ENCODE peak calls at places on chromosomes 13 and 19, in nine cellular contexts. One of them, this sample, is unnamed.

GRCh38 chr13:110306340-110306959 is 507 bp downstream of the COL4A1 start:
- DNase-seq in stimulated activated CD8-positive, alpha-beta memory T cell treated with anti-CD3 and anti-CD28 coated beads, Interleukin-15, amount 100 ng/mL, for 24 hours: no peak
- DNase-seq in dorsolateral prefrontal cortex: no peak
- DNase-seq in NCI-H345: no peak
- DNase-seq in GM12878: no peak
- DNase-seq in GDM1: no peak
- DNase-seq in non-pigmented ciliary epithelial cell: no peak
- DNase-seq in amniotic epithelial cell: peak; percentile 48
- DNase-seq in Calu3: no peak
- DNase-seq in this sample: peak; percentile 61

GRCh38 chr13:60169239-60170031 is 5.7 kb upstream of the DIAPH3 start:
- DNase-seq in stimulated activated CD8-positive, alpha-beta memory T cell treated with anti-CD3 and anti-CD28 coated beads, Interleukin-15, amount 100 ng/mL, for 24 hours: no peak
- DNase-seq in dorsolateral prefrontal cortex: no peak
- DNase-seq in NCI-H345: no peak
- DNase-seq in GM12878: no peak
- DNase-seq in GDM1: no peak
- DNase-seq in non-pigmented ciliary epithelial cell: no peak
- DNase-seq in amniotic epithelial cell: no peak
- DNase-seq in Calu3: no peak
- DNase-seq in this sample: no peak

GRCh38 chr13:46179576-46180368 is 2.2 kb downstream of the LCP1 start:
- DNase-seq in stimulated activated CD8-positive, alpha-beta memory T cell treated with anti-CD3 and anti-CD28 coated beads, Interleukin-15, amount 100 ng/mL, for 24 hours: peak; percentile 42
- DNase-seq in dorsolateral prefrontal cortex: no peak
- DNase-seq in NCI-H345: no peak
- DNase-seq in GM12878: no peak
- DNase-seq in GDM1: peak; percentile 88
- DNase-seq in non-pigmented ciliary epithelial cell: no peak
- DNase-seq in amniotic epithelial cell: no peak
- DNase-seq in Calu3: no peak
- DNase-seq in this sample: no peak

GRCh38 chr19:11204943-11205349 is 7.6 kb upstream of the KANK2 start:
- DNase-seq in stimulated activated CD8-positive, alpha-beta memory T cell treated with anti-CD3 and anti-CD28 coated beads, Interleukin-15, amount 100 ng/mL, for 24 hours: no peak
- DNase-seq in dorsolateral prefrontal cortex: no peak
- DNase-seq in NCI-H345: no peak
- DNase-seq in GM12878: peak; percentile 26
- DNase-seq in GDM1: peak; percentile 30
- DNase-seq in non-pigmented ciliary epithelial cell: no peak
- DNase-seq in amniotic epithelial cell: no peak
- DNase-seq in Calu3: no peak
- DNase-seq in this sample: no peak

GRCh38 chr13:46170687-46171086 is 11.3 kb downstream of the LCP1 start:
- DNase-seq in stimulated activated CD8-positive, alpha-beta memory T cell treated with anti-CD3 and anti-CD28 coated beads, Interleukin-15, amount 100 ng/mL, for 24 hours: no peak
- DNase-seq in dorsolateral prefrontal cortex: no peak
- DNase-seq in NCI-H345: no peak
- DNase-seq in GM12878: no peak
- DNase-seq in GDM1: no peak
- DNase-seq in non-pigmented ciliary epithelial cell: no peak
- DNase-seq in amniotic epithelial cell: peak; percentile 18
- DNase-seq in Calu3: no peak
- DNase-seq in this sample: no peak

GRCh38 chr13:48233097-48233885 is at the start of gene ITM2B:
- DNase-seq in stimulated activated CD8-positive, alpha-beta memory T cell treated with anti-CD3 and anti-CD28 coated beads, Interleukin-15, amount 100 ng/mL, for 24 hours: peak; percentile 24
- DNase-seq in dorsolateral prefrontal cortex: peak; percentile 85
- DNase-seq in NCI-H345: peak; percentile 64
- DNase-seq in GM12878: no peak
- DNase-seq in GDM1: peak; percentile 74
- DNase-seq in non-pigmented ciliary epithelial cell: no peak
- DNase-seq in amniotic epithelial cell: peak; percentile 63
- DNase-seq in Calu3: peak; percentile 54
- DNase-seq in this sample: peak; percentile 71

GRCh38 chr13:79541426-79542049 is 60.6 kb downstream of the NDFIP2 start:
- DNase-seq in stimulated activated CD8-positive, alpha-beta memory T cell treated with anti-CD3 and anti-CD28 coated beads, Interleukin-15, amount 100 ng/mL, for 24 hours: no peak
- DNase-seq in dorsolateral prefrontal cortex: no peak
- DNase-seq in NCI-H345: peak; percentile 48
- DNase-seq in GM12878: peak; percentile 49
- DNase-seq in GDM1: no peak
- DNase-seq in non-pigmented ciliary epithelial cell: no peak
- DNase-seq in amniotic epithelial cell: peak; percentile 64
- DNase-seq in Calu3: peak; percentile 0
- DNase-seq in this sample: peak; percentile 67

GRCh38 chr13:58583961-58584360 is 952.4 kb downstream of the PCDH17 start:
- DNase-seq in stimulated activated CD8-positive, alpha-beta memory T cell treated with anti-CD3 and anti-CD28 coated beads, Interleukin-15, amount 100 ng/mL, for 24 hours: no peak
- DNase-seq in dorsolateral prefrontal cortex: no peak
- DNase-seq in NCI-H345: no peak
- DNase-seq in GM12878: no peak
- DNase-seq in GDM1: no peak
- DNase-seq in non-pigmented ciliary epithelial cell: peak; percentile 3
- DNase-seq in amniotic epithelial cell: no peak
- DNase-seq in Calu3: no peak
- DNase-seq in this sample: peak; percentile 1

GRCh38 chr13:33145667-33146066 is 129.4 kb downstream of the KL start:
- DNase-seq in stimulated activated CD8-positive, alpha-beta memory T cell treated with anti-CD3 and anti-CD28 coated beads, Interleukin-15, amount 100 ng/mL, for 24 hours: no peak
- DNase-seq in dorsolateral prefrontal cortex: no peak
- DNase-seq in NCI-H345: no peak
- DNase-seq in GM12878: no peak
- DNase-seq in GDM1: no peak
- DNase-seq in non-pigmented ciliary epithelial cell: no peak
- DNase-seq in amniotic epithelial cell: no peak
- DNase-seq in Calu3: no peak
- DNase-seq in this sample: no peak

GRCh38 chr13:46884531-46884930 is 12.3 kb downstream of the HTR2A start:
- DNase-seq in stimulated activated CD8-positive, alpha-beta memory T cell treated with anti-CD3 and anti-CD28 coated beads, Interleukin-15, amount 100 ng/mL, for 24 hours: no peak
- DNase-seq in dorsolateral prefrontal cortex: no peak
- DNase-seq in NCI-H345: no peak
- DNase-seq in GM12878: no peak
- DNase-seq in GDM1: no peak
- DNase-seq in non-pigmented ciliary epithelial cell: no peak
- DNase-seq in amniotic epithelial cell: no peak
- DNase-seq in Calu3: no peak
- DNase-seq in this sample: no peak

GRCh38 chr13:107586216-107586615 is 629.1 kb downstream of the LIG4 start:
- DNase-seq in stimulated activated CD8-positive, alpha-beta memory T cell treated with anti-CD3 and anti-CD28 coated beads, Interleukin-15, amount 100 ng/mL, for 24 hours: no peak
- DNase-seq in dorsolateral prefrontal cortex: no peak
- DNase-seq in NCI-H345: no peak
- DNase-seq in GM12878: no peak
- DNase-seq in GDM1: no peak
- DNase-seq in non-pigmented ciliary epithelial cell: no peak
- DNase-seq in amniotic epithelial cell: peak; percentile 11
- DNase-seq in Calu3: no peak
- DNase-seq in this sample: peak; percentile 66

GRCh38 chr19:3610745-3611717 is 4.4 kb upstream of the TBXA2R start:
- DNase-seq in stimulated activated CD8-positive, alpha-beta memory T cell treated with anti-CD3 and anti-CD28 coated beads, Interleukin-15, amount 100 ng/mL, for 24 hours: no peak
- DNase-seq in dorsolateral prefrontal cortex: no peak
- DNase-seq in NCI-H345: no peak
- DNase-seq in GM12878: no peak
- DNase-seq in GDM1: no peak
- DNase-seq in non-pigmented ciliary epithelial cell: no peak
- DNase-seq in amniotic epithelial cell: no peak
- DNase-seq in Calu3: no peak
- DNase-seq in this sample: no peak

GRCh38 chr13:42762917-42763316 is 18.5 kb upstream of the FAM216B start:
- DNase-seq in stimulated activated CD8-positive, alpha-beta memory T cell treated with anti-CD3 and anti-CD28 coated beads, Interleukin-15, amount 100 ng/mL, for 24 hours: no peak
- DNase-seq in dorsolateral prefrontal cortex: no peak
- DNase-seq in NCI-H345: no peak
- DNase-seq in GM12878: no peak
- DNase-seq in GDM1: no peak
- DNase-seq in non-pigmented ciliary epithelial cell: peak; percentile 90
- DNase-seq in amniotic epithelial cell: peak; percentile 96
- DNase-seq in Calu3: no peak
- DNase-seq in this sample: peak; percentile 97

GRCh38 chr13:113903361-113903760 is 39.5 kb upstream of the GAS6 start:
- DNase-seq in stimulated activated CD8-positive, alpha-beta memory T cell treated with anti-CD3 and anti-CD28 coated beads, Interleukin-15, amount 100 ng/mL, for 24 hours: no peak
- DNase-seq in dorsolateral prefrontal cortex: peak; percentile 13
- DNase-seq in NCI-H345: no peak
- DNase-seq in GM12878: no peak
- DNase-seq in GDM1: no peak
- DNase-seq in non-pigmented ciliary epithelial cell: no peak
- DNase-seq in amniotic epithelial cell: no peak
- DNase-seq in Calu3: no peak
- DNase-seq in this sample: no peak

GRCh38 chr19:13018037-13018914 is 23.0 kb downstream of the NFIX start:
- DNase-seq in stimulated activated CD8-positive, alpha-beta memory T cell treated with anti-CD3 and anti-CD28 coated beads, Interleukin-15, amount 100 ng/mL, for 24 hours: no peak
- DNase-seq in dorsolateral prefrontal cortex: no peak
- DNase-seq in NCI-H345: no peak
- DNase-seq in GM12878: no peak
- DNase-seq in GDM1: no peak
- DNase-seq in non-pigmented ciliary epithelial cell: no peak
- DNase-seq in amniotic epithelial cell: no peak
- DNase-seq in Calu3: no peak
- DNase-seq in this sample: peak; percentile 31

GRCh38 chr13:105634059-105634458 is 901.4 kb downstream of the EFNB2 start:
- DNase-seq in stimulated activated CD8-positive, alpha-beta memory T cell treated with anti-CD3 and anti-CD28 coated beads, Interleukin-15, amount 100 ng/mL, for 24 hours: no peak
- DNase-seq in dorsolateral prefrontal cortex: no peak
- DNase-seq in NCI-H345: no peak
- DNase-seq in GM12878: no peak
- DNase-seq in GDM1: no peak
- DNase-seq in non-pigmented ciliary epithelial cell: no peak
- DNase-seq in amniotic epithelial cell: no peak
- DNase-seq in Calu3: no peak
- DNase-seq in this sample: no peak

GRCh38 chr19:49827034-49827433 is 8.9 kb downstream of the MED25 start:
- DNase-seq in stimulated activated CD8-positive, alpha-beta memory T cell treated with anti-CD3 and anti-CD28 coated beads, Interleukin-15, amount 100 ng/mL, for 24 hours: no peak
- DNase-seq in dorsolateral prefrontal cortex: no peak
- DNase-seq in NCI-H345: no peak
- DNase-seq in GM12878: no peak
- DNase-seq in GDM1: no peak
- DNase-seq in non-pigmented ciliary epithelial cell: no peak
- DNase-seq in amniotic epithelial cell: no peak
- DNase-seq in Calu3: no peak
- DNase-seq in this sample: no peak

GRCh38 chr13:36357692-36358091 is 11.5 kb upstream of the SPART start:
- DNase-seq in stimulated activated CD8-positive, alpha-beta memory T cell treated with anti-CD3 and anti-CD28 coated beads, Interleukin-15, amount 100 ng/mL, for 24 hours: no peak
- DNase-seq in dorsolateral prefrontal cortex: no peak
- DNase-seq in NCI-H345: no peak
- DNase-seq in GM12878: no peak
- DNase-seq in GDM1: no peak
- DNase-seq in non-pigmented ciliary epithelial cell: no peak
- DNase-seq in amniotic epithelial cell: no peak
- DNase-seq in Calu3: no peak
- DNase-seq in this sample: no peak

GRCh38 chr13:109119886-109120285 is 490.5 kb downstream of the MYO16 start:
- DNase-seq in stimulated activated CD8-positive, alpha-beta memory T cell treated with anti-CD3 and anti-CD28 coated beads, Interleukin-15, amount 100 ng/mL, for 24 hours: no peak
- DNase-seq in dorsolateral prefrontal cortex: no peak
- DNase-seq in NCI-H345: no peak
- DNase-seq in GM12878: no peak
- DNase-seq in GDM1: no peak
- DNase-seq in non-pigmented ciliary epithelial cell: no peak
- DNase-seq in amniotic epithelial cell: peak; percentile 70
- DNase-seq in Calu3: no peak
- DNase-seq in this sample: no peak

GRCh38 chr19:33064117-33064777 is 441 bp downstream of the RHPN2 start:
- DNase-seq in stimulated activated CD8-positive, alpha-beta memory T cell treated with anti-CD3 and anti-CD28 coated beads, Interleukin-15, amount 100 ng/mL, for 24 hours: no peak
- DNase-seq in dorsolateral prefrontal cortex: no peak
- DNase-seq in NCI-H345: peak; percentile 86
- DNase-seq in GM12878: no peak
- DNase-seq in GDM1: no peak
- DNase-seq in non-pigmented ciliary epithelial cell: no peak
- DNase-seq in amniotic epithelial cell: no peak
- DNase-seq in Calu3: peak; percentile 86
- DNase-seq in this sample: no peak

GRCh38 chr13:94322925-94323324 is 156.6 kb downstream of the DCT start:
- DNase-seq in stimulated activated CD8-positive, alpha-beta memory T cell treated with anti-CD3 and anti-CD28 coated beads, Interleukin-15, amount 100 ng/mL, for 24 hours: no peak
- DNase-seq in dorsolateral prefrontal cortex: no peak
- DNase-seq in NCI-H345: no peak
- DNase-seq in GM12878: no peak
- DNase-seq in GDM1: no peak
- DNase-seq in non-pigmented ciliary epithelial cell: no peak
- DNase-seq in amniotic epithelial cell: no peak
- DNase-seq in Calu3: no peak
- DNase-seq in this sample: no peak

This sample was measured in iris pigment epithelial cell.